ENCODE peak calls at places on chromosomes 5 and 9, in four cellular contexts. N is CD8-positive, alpha-beta memory T cell; G is cardiac muscle cell; C is RWPE1. F is an unnamed sample.

GRCh38 chr9:126299706-126300276 is 26.8 kb upstream of the MVB12B start:
- DNase-seq in G (no peak), C (no peak), N (no peak), F (no peak)

GRCh38 chr5:14501353-14502162 is 80.0 kb upstream of the OTULINL start:
- DNase-seq in N (no peak), C (no peak), G (no peak), F (no peak)

GRCh38 chr5:32783658-32784057 is 72.5 kb downstream of the NPR3 start:
- DNase-seq in G (no peak), N (no peak), C (no peak), F (no peak)

GRCh38 chr5:55680353-55680752 is 31.8 kb downstream of the SLC38A9 start:
- DNase-seq in G (no peak), C (no peak), N (no peak), F (no peak)

GRCh38 chr9:92664394-92665152 is 5.4 kb downstream of the IPPK start:
- DNase-seq in N (peak; percentile 9), C (no peak), G (no peak), F (no peak)

GRCh38 chr5:79418276-79418675 is 95.7 kb downstream of the HOMER1 start:
- DNase-seq in N (no peak), G (no peak), C (no peak), F (no peak)

GRCh38 chr5:71482132-71482531 is 26.7 kb downstream of the BDP1 start:
- DNase-seq in N (no peak), C (peak; percentile 34), G (no peak), F (no peak)

GRCh38 chr5:178381206-178381605 is 148.6 kb upstream of the PHYKPL start:
- DNase-seq in N (no peak), G (no peak), C (no peak), F (no peak)

GRCh38 chr9:127545196-127546124 is 66.6 kb upstream of the STXBP1 start:
- DNase-seq in G (no peak), C (peak; percentile 90), N (no peak), F (no peak)

GRCh38 chr5:141373673-141374317 is at the start of gene PCDHGA6:
- DNase-seq in C (no peak), G (no peak), N (no peak), F (no peak)

GRCh38 chr5:961002-961710 is 47.4 kb upstream of the NKD2 start:
- DNase-seq in N (no peak), G (no peak), C (no peak), F (no peak)

GRCh38 chr5:157038568-157039187 is 20.2 kb downstream of the HAVCR1 start:
- DNase-seq in G (no peak), N (no peak), C (no peak), F (no peak)

GRCh38 chr5:136106351-136106750 is 26.3 kb upstream of the SMAD5 start:
- DNase-seq in C (no peak), N (no peak), G (no peak), F (no peak)

GRCh38 chr5:23332650-23333251 is 174.7 kb upstream of the PRDM9 start:
- DNase-seq in C (peak; percentile 40), G (peak; percentile 21), N (no peak), F (no peak)

GRCh38 chr5:43840424-43841232 is 237.6 kb downstream of the NNT start:
- DNase-seq in N (no peak), C (no peak), G (no peak), F (no peak)

GRCh38 chr9:14313951-14314423 is at the start of gene NFIB:
- DNase-seq in C (no peak), N (no peak), G (peak; percentile 84), F (no peak)

GRCh38 chr9:135589596-135590485 is 28.3 kb downstream of the PAEP start:
- DNase-seq in N (no peak), C (no peak), G (no peak), F (no peak)

GRCh38 chr5:90871356-90871755 is 312.8 kb downstream of the ADGRV1 start:
- DNase-seq in N (no peak), G (no peak), C (no peak), F (no peak)

GRCh38 chr5:33725846-33726245 is 165.9 kb downstream of the ADAMTS12 start:
- DNase-seq in N (no peak), G (no peak), C (no peak), F (no peak)

GRCh38 chr5:36897616-36898015 is 21.0 kb downstream of the NIPBL start:
- DNase-seq in N (no peak), G (no peak), C (peak; percentile 10), F (no peak)

GRCh38 chr5:143016777-143017374 is 246.7 kb downstream of the ARHGAP26 start:
- DNase-seq in N (peak; percentile 10), C (peak; percentile 53), G (peak; percentile 57), F (no peak)

GRCh38 chr5:178247481-178248456 is 15.2 kb upstream of the PHYKPL start:
- DNase-seq in C (no peak), N (no peak), G (no peak), F (no peak)

GRCh38 chr5:128318691-128319090 is 219.4 kb downstream of the FBN2 start:
- DNase-seq in C (peak; percentile 86), G (no peak), N (no peak), F (no peak)

GRCh38 chr9:105880517-105880916 is 186.2 kb downstream of the TMEM38B start:
- DNase-seq in G (no peak), C (no peak), N (no peak), F (no peak)

GRCh38 chr5:18802336-18802735 is 1168.1 kb downstream of the TAF11L14 start:
- DNase-seq in N (no peak), G (no peak), C (peak; percentile 5), F (no peak)

GRCh38 chr5:38922199-38922598 is 76.4 kb downstream of the OSMR start:
- DNase-seq in N (peak; percentile 19), C (peak; percentile 79), G (peak; percentile 60), F (peak; percentile 29)

GRCh38 chr5:125064610-125065009 is 318.2 kb upstream of the ZNF608 start:
- DNase-seq in C (no peak), N (no peak), G (no peak), F (no peak)

GRCh38 chr9:72894342-72894741 is 58.5 kb downstream of the ALDH1A1 start:
- DNase-seq in C (no peak), G (no peak), N (no peak), F (no peak)

GRCh38 chr5:127645300-127645726 is 3.6 kb upstream of the CTXN3 start:
- DNase-seq in N (no peak), C (no peak), G (no peak), F (no peak)

GRCh38 chr9:105510024-105510423 is 47.9 kb upstream of the FKTN start:
- DNase-seq in G (no peak), C (peak; percentile 32), N (no peak), F (no peak)

GRCh38 chr9:132769895-132770774 is 99.9 kb downstream of the GTF3C4 start:
- DNase-seq in G (peak; percentile 57), N (peak; percentile 39), C (peak; percentile 77), F (peak; percentile 25)

GRCh38 chr9:121619566-121619965 is 31.9 kb upstream of the DAB2IP start:
- DNase-seq in N (no peak), G (no peak), C (no peak), F (no peak)

GRCh38 chr9:23041466-23041865 is 594.8 kb downstream of the DMRTA1 start:
- DNase-seq in G (no peak), C (no peak), N (no peak), F (no peak)

GRCh38 chr9:134458111-134458845 is 132.0 kb downstream of the RXRA start:
- DNase-seq in G (no peak), C (no peak), N (no peak), F (no peak)

DNA sequence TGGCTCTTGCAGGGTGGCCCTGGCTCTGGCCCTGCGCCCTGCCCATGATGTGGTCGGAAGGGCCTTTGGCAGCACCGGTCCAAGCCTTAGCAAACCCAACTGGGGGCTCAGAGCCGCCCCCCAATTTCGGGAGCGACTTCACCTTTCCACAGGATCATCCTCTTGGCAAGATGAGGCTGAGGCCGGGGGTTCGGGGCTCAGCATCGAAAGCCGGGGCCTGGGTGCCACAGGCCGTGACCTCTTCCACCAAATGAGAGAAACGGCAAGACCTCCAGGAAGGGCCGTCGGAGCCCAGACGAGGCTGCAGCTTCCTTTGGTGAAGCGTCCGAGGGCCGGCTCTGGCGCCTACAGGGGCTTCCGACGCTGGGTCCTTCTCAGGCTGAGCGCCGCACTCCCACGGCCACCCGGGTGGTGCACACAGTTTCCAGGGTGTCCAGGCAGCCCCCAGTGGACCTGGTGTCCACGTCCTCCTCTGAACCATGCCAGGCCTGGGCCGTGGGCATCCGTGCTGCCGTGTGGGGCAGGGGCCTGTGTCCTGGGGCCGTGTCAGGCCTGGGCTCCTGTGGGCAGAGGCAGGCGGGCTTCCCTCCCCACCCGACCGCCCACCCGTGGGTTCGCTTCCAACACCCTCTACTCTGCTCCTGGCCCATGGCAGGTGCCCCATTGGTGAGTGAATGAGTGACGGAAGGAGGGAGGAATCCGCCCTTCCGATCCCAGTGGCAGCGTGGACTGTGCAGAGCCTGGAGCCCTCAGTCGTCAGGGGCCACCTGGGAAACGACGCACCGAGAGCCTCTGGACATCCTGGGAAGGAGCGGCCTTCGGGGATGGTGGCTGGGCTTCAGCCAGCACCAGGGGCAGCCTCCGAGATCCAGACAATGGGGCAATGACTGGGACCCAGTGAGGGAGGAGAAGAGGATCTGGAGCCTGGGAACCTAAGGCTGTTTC is 5.2 kb upstream of the AGPAT2 start:
- DNase-seq in G (no peak), N (no peak), C (no peak), F (no peak)
- H3K27ac ChIP-seq in G (no peak overlapping the region), N (no peak overlapping the region), C (peak overlapping the region; percentile 84), F (no peak overlapping the region)

DNA sequence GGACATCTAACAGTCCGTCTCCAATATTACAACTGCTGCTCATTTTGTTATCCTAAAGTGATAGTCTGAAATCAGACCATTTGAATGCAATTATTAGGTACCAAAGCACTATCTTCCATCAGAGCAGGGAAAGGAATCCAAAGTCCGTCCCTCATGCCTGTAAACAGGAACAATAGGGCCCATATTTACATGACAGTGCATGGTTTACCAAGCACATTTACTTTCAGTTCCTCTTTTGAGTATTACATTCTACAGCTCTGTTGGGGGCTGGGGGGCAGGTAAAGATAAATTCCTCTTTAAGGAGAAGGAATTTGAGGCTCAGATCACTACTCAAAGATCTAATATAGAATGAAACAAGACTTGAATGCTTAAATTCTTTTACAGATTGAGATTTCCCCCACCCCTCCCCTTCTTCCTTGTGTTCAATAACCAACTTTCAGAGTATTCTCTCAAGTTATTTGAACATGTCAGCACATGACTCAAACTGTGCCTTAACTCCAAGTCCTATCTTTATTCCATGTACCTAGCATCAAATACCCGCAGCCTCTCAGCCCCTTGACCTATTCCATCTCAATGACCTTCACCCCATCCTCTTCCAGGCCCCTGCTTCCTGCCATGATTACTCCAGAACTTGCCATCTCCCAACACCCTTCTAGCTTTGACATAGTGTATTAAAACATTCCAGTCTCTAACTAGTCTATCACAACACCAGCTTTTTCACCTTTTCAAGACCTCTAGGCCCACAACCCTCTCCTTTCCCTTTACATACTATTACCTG is 71.0 kb downstream of the BRINP1 start:
- DNase-seq in G (no peak), C (no peak), N (no peak), F (no peak)
- H3K27ac ChIP-seq in G (no peak overlapping the region), C (no peak overlapping the region), N (no peak overlapping the region), F (peak overlapping the region; percentile 58)

GRCh38 chr9:99057665-99058625 is 47.0 kb upstream of the TGFBR1 start:
- DNase-seq in N (peak; percentile 68), C (no peak), G (no peak), F (no peak)
- H3K27ac ChIP-seq in N (peak overlapping the region; percentile 51), C (no peak overlapping the region), G (no peak overlapping the region), F (no peak overlapping the region)

DNA sequence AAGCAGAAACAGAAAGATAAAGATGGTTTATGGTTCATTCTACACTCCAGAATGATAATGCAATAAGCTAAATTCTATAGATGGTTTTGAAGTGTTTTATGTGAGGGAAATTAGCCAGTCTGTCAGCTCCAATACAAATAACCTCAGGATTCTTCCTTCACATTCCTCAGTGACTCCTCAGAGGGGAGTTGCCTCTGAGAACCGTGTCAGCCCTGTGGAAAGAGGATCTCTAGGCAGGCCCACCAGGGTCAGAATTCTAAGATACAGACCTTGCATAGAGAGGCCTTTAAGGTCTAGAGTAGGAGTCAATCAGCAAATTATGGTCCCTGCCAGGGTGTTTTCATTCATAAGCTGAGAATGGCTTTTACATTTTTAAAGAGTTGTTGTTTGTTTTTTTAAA is 26.6 kb downstream of the RUSC2 start:
- DNase-seq in C (peak; percentile 82), G (no peak), N (no peak), F (no peak)
- H3K27ac ChIP-seq in C (no peak overlapping the region), G (peak overlapping the region; percentile 93), N (no peak overlapping the region), F (no peak overlapping the region)